ENCODE peak calls at places on chromosome 3, in seven cellular contexts. P is HCT116, A is hepatocyte, O is breast epithelium, N is GM23338, I is lower lobe of right lung, U is heart right ventricle. W is an unnamed sample.
A peak's percentile ranks its signal among the peaks of the same experiment; 100 is the strongest.

GRCh38 chr3:58167431-58168351 is 43.1 kb downstream of the DNASE1L3 start:
- DNase-seq in P (no peak), A (peak; percentile 67), O (no peak), N (peak; percentile 74), I (peak; percentile 69), U (peak; percentile 79), W (peak; percentile 35)

GRCh38 chr3:27638604-27639003 is 83.5 kb downstream of the EOMES start:
- DNase-seq in P (no peak), A (no peak), O (no peak), N (no peak), I (no peak), U (no peak), W (no peak)

GRCh38 chr3:25007974-25008658 is 419.9 kb upstream of the RARB start:
- DNase-seq in P (no peak), A (peak; percentile 16), O (no peak), N (no peak), I (no peak), U (no peak), W (no peak)

GRCh38 chr3:41274944-41275668 is 75.8 kb downstream of the CTNNB1 start:
- DNase-seq in P (no peak), A (peak; percentile 67), O (no peak), N (no peak), I (no peak), U (no peak), W (no peak)

GRCh38 chr3:69197922-69198540 is 75.6 kb upstream of the LMOD3 start:
- DNase-seq in P (no peak), A (no peak), O (no peak), N (no peak), I (no peak), U (no peak), W (peak; percentile 47)

GRCh38 chr3:158509891-158510290 is 61.1 kb upstream of the MLF1 start:
- DNase-seq in P (no peak), A (no peak), O (no peak), N (no peak), I (no peak), U (no peak), W (no peak)

GRCh38 chr3:54703906-54704305 is 224.0 kb downstream of the LRTM1 start:
- DNase-seq in P (no peak), A (no peak), O (no peak), N (no peak), I (no peak), U (no peak), W (no peak)

GRCh38 chr3:168973206-168973605 is 690.3 kb downstream of the MECOM start:
- DNase-seq in P (no peak), A (no peak), O (no peak), N (no peak), I (no peak), U (no peak), W (no peak)

GRCh38 chr3:182637350-182638197 is 155.7 kb upstream of the ATP11B start:
- DNase-seq in P (no peak), A (no peak), O (no peak), N (no peak), I (no peak), U (no peak), W (no peak)

GRCh38 chr3:117706731-117707130 is 997.2 kb downstream of the TUSC7 start:
- DNase-seq in P (no peak), A (no peak), O (no peak), N (no peak), I (no peak), U (no peak), W (no peak)

GRCh38 chr3:102480139-102480538 is 45.3 kb downstream of the ZPLD1 start:
- DNase-seq in P (no peak), A (no peak), O (no peak), N (no peak), I (no peak), U (no peak), W (no peak)

GRCh38 chr3:48634661-48635221 is 520 bp downstream of the SLC26A6 start:
- DNase-seq in P (no peak), A (peak; percentile 77), O (no peak), N (peak; percentile 78), I (peak; percentile 67), U (peak; percentile 26), W (peak; percentile 58)

DNA sequence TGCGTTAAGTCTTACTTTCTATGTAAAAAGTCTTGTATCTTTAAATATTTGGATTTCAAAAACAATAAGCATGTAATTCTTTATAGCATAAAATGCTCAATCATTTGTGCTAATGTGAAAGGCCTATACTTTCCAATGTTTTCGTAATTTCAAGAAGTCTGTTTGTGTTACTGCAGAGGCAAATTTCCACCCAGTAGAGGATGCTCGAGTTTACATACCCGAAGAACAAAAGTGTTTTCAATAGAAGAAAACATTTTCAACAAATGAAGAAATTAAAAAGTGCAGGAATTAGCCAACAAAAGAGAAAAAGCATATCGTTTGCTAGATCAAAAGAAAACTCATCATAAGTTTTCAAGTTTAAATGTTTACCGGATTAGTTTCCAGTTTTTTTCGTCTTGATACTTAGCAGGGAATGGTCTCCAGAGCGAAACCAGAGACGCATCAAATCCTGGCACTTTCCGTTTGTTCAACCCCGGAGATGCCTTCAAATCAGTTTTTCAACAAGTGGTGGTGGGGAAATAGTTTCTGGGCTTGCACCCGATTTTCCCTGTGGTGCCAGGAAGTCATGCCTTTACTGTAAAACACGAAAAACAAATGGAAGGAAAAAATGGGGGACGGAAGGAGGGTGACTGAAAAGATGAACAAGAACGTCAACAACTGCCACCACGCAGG is 1.0 kb downstream of the CGGBP1 start:
- DNase-seq in P (no peak), A (peak; percentile 30), O (no peak), N (no peak), I (no peak), U (peak; percentile 8), W (no peak)
- TF ChIP-seq CTCF in P (no peak), A (peak; percentile 34), O (no peak), N (no peak), I (no peak), U (no peak), W (peak; percentile 15)

DNA sequence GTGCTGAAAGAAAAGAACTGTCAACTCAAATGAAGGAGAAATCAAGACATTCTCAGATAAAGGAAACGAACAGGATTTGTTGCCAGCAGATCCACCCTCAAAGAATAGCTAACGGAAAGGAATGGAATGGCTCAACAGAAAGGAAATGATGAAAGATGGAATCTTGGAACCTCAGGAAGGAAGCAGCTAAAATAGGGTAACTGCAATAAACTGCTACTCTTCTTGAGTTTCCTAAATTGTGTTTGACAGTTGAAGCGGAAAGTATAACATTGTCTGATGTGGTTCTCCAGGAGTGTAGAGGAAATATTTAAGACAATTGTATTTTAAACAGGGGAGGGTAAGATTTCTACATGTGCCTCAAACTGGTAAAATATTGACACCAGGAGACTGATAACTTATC is 22.1 kb downstream of the PRR23E start:
- DNase-seq in P (no peak), A (no peak), O (no peak), N (no peak), I (no peak), U (no peak), W (no peak)
- H3K4me3 ChIP-seq in P (no peak overlapping the region), A (no peak overlapping the region), O (no peak overlapping the region), N (no peak overlapping the region), I (no peak overlapping the region), U (no peak overlapping the region), W (no peak overlapping the region)

DNA sequence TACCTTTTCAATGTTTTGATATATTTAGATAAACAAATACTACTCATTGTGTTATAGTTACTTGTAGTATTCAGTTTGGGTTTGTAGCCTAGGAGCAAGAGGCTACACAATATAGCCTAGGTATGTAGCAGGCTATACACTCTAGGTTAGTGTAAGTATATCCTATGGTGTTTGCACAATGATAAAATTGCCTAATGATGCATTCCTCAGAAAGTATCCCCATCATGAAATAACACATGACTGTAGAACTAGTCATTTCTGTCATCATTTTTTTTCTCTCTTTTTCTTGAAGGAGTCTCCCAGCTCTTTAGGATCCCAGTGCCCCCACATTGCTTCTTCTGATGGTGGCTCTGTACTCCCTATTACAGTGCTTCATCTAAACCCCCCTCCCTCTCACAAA is 157.7 kb upstream of the CADPS start:
- DNase-seq in P (no peak), A (no peak), O (no peak), N (no peak), I (no peak), U (no peak), W (no peak)
- H3K4me1 ChIP-seq in P (no peaks in the 10 kb centered on the region), A (no peaks in the 10 kb centered on the region), O (no peaks in the 10 kb centered on the region), N (peaks cover 3% of the 10 kb centered on the region), I (no peaks in the 10 kb centered on the region), U (peaks cover 9% of the 10 kb centered on the region), W (no peaks in the 10 kb centered on the region)

DNA sequence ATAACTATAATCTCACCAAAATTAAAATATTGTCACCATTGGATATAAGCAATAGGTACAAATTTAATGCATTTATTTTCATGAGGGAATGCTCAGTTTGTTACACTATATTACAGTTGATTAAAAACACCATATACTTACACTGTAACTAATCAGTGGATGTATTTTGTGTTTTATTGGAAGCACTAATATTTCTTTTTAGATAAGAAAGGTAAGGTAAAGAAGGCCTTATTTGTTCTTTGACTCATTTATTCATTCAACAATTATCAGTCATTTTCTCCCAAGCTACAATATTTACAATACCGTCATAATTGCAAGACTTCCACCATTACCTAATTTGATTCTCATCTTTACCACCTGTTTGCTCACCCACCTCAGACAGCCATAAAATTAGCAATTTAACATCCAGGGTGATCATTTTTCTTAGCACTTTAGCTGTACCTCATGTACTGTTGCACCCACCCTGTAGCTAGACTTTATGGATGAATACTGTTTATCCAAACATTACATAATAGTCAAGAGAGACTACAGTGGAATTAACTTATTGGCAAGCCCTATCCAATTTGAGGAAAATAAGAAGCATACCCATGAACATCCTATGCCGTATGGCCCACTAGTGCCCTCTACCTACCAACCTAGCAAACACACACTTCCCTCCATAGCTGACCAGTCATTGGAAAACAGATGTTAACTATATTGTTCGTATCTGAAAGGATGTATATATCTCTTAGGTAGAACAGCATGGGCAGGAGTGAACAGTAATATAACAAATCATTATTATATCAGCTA is 229.6 kb downstream of the BBX start:
- DNase-seq in P (peak; percentile 19), A (peak; percentile 27), O (no peak), N (peak; percentile 68), I (no peak), U (no peak), W (no peak)
- TF ChIP-seq CTCF in P (peak; percentile 27), A (peak; percentile 54), O (no peak), N (peak; percentile 77), I (peak; percentile 28), U (no peak), W (no peak)

GRCh38 chr3:63976166-63976861 is 47.0 kb downstream of the PSMD6 start:
- DNase-seq in P (no peak), A (peak; percentile 42), O (no peak), N (no peak), I (no peak), U (no peak), W (no peak)
- H3K4me3 ChIP-seq in P (no peak overlapping the region), A (no peak overlapping the region), O (no peak overlapping the region), N (no peak overlapping the region), I (no peak overlapping the region), U (no peak overlapping the region), W (no peak overlapping the region)

GRCh38 chr3:17301271-17301670 is 416.5 kb downstream of the PLCL2 start:
- DNase-seq in P (no peak), A (no peak), O (no peak), N (no peak), I (no peak), U (no peak), W (no peak)

GRCh38 chr3:17304969-17305368 is 420.2 kb downstream of the PLCL2 start:
- DNase-seq in P (no peak), A (no peak), O (no peak), N (no peak), I (no peak), U (no peak), W (no peak)

GRCh38 chr3:17300441-17300840 is 415.7 kb downstream of the PLCL2 start:
- DNase-seq in P (no peak), A (no peak), O (no peak), N (no peak), I (no peak), U (no peak), W (no peak)

GRCh38 chr3:17302774-17303173 is 418.0 kb downstream of the PLCL2 start:
- DNase-seq in P (no peak), A (no peak), O (no peak), N (no peak), I (no peak), U (no peak), W (no peak)

GRCh38 chr3:17302170-17302569 is 417.4 kb downstream of the PLCL2 start:
- DNase-seq in P (no peak), A (no peak), O (no peak), N (no peak), I (no peak), U (no peak), W (no peak)
- H3K4me1 ChIP-seq in P (no peaks in the 10 kb centered on the region), A (no peaks in the 10 kb centered on the region), O (no peaks in the 10 kb centered on the region), N (no peaks in the 10 kb centered on the region), I (no peaks in the 10 kb centered on the region), U (peaks cover 6% of the 10 kb centered on the region), W (peaks cover 13% of the 10 kb centered on the region)